ENCODE peak calls at places on chromosomes 5 and 9, in ten cellular contexts. V is ecto neural progenitor cell; P is stimulated activated CD4-positive, alpha-beta T cell treated with anti-CD3 and anti-CD28 coated beads, TNF-alpha, amount 100 ng/mL, for 4 hours; S is PC-3; N is progenitor cell of endocrine pancreas; U is EL; Y is H7; L is activated naive CD4-positive, alpha-beta T cell; D is skeletal muscle cell; J is fibroblast of lung. W is an unnamed sample.

GRCh38 chr5:40675396-40676133 is 4.2 kb upstream of the PTGER4 start:
- DNase-seq in V (no peak), P (no peak), S (no peak), N (no peak), U (no peak), Y (no peak), L (no peak), D (no peak), J (no peak), W (no peak)

GRCh38 chr5:161105563-161105962 is 253.6 kb upstream of the ATP10B start:
- DNase-seq in V (no peak), P (no peak), S (no peak), N (no peak), U (no peak), Y (no peak), L (no peak), D (no peak), J (peak; percentile 38), W (no peak)

GRCh38 chr9:35814106-35814840 is 569 bp downstream of the HINT2 start:
- DNase-seq in V (peak; percentile 87), P (no peak), S (peak; percentile 30), N (peak; percentile 55), U (peak; percentile 71), Y (peak; percentile 85), L (no peak), D (no peak), J (peak; percentile 64), W (no peak)

GRCh38 chr5:132369471-132370240 is at the start of gene SLC22A5:
- DNase-seq in V (peak; percentile 85), P (peak; percentile 61), S (peak; percentile 76), N (peak; percentile 73), U (peak; percentile 68), Y (peak; percentile 96), L (peak; percentile 54), D (no peak), J (peak; percentile 41), W (peak; percentile 91)

GRCh38 chr9:109314011-109314531 is 6.8 kb downstream of the EPB41L4B start:
- DNase-seq in V (no peak), P (no peak), S (peak; percentile 55), N (no peak), U (no peak), Y (peak; percentile 52), L (no peak), D (no peak), J (no peak), W (no peak)

GRCh38 chr5:155091063-155091648 is 77.6 kb downstream of the KIF4B start:
- DNase-seq in V (no peak), P (no peak), S (no peak), N (no peak), U (peak; percentile 60), Y (no peak), L (no peak), D (no peak), J (no peak), W (no peak)

GRCh38 chr9:111920531-111920930 is 23.9 kb downstream of the UGCG start:
- DNase-seq in V (no peak), P (no peak), S (no peak), N (no peak), U (no peak), Y (no peak), L (no peak), D (no peak), J (no peak), W (no peak)

GRCh38 chr5:134503937-134504437 is 21.5 kb upstream of the JADE2 start:
- DNase-seq in V (no peak), P (no peak), S (peak; percentile 16), N (no peak), U (peak; percentile 25), Y (no peak), L (no peak), D (no peak), J (no peak), W (no peak)

GRCh38 chr9:111037744-111038335 is 430 bp downstream of the LPAR1 start:
- DNase-seq in V (no peak), P (no peak), S (peak; percentile 42), N (peak; percentile 60), U (peak; percentile 52), Y (peak; percentile 83), L (no peak), D (no peak), J (peak; percentile 31), W (no peak)

GRCh38 chr9:110016340-110016739 is 191.6 kb downstream of the C9orf152 start:
- DNase-seq in V (no peak), P (no peak), S (peak; percentile 63), N (no peak), U (peak; percentile 84), Y (no peak), L (no peak), D (peak; percentile 56), J (peak; percentile 80), W (no peak)

GRCh38 chr9:75504721-75505120 is 385.8 kb upstream of the PCSK5 start:
- DNase-seq in V (no peak), P (no peak), S (no peak), N (no peak), U (no peak), Y (no peak), L (no peak), D (no peak), J (no peak), W (no peak)

GRCh38 chr9:111412280-111412679 is 71.9 kb downstream of the ECPAS start:
- DNase-seq in V (no peak), P (no peak), S (no peak), N (no peak), U (no peak), Y (no peak), L (no peak), D (no peak), J (no peak), W (no peak)

GRCh38 chr9:136011703-136012496 is 50.7 kb upstream of the UBAC1 start:
- DNase-seq in V (no peak), P (no peak), S (no peak), N (no peak), U (no peak), Y (peak; percentile 82), L (no peak), D (no peak), J (peak; percentile 89), W (no peak)

GRCh38 chr5:82296929-82297328 is 18.8 kb upstream of the RPS23 start:
- DNase-seq in V (no peak), P (no peak), S (no peak), N (no peak), U (no peak), Y (no peak), L (no peak), D (no peak), J (no peak), W (no peak)

GRCh38 chr5:76500633-76501393 is 97.7 kb downstream of the IQGAP2 start:
- DNase-seq in V (no peak), P (no peak), S (no peak), N (no peak), U (no peak), Y (no peak), L (no peak), D (no peak), J (peak; percentile 67), W (no peak)

W was measured in vagina.